ENCODE peak calls at places on chromosomes 3 and 15, in seven cellular contexts. One of them, this sample, is unnamed.

GRCh38 chr15:65476942-65477341 is 40.5 kb downstream of the DPP8 start:
- DNase-seq in CD8-positive, alpha-beta memory T cell: no peak
- DNase-seq in hypothalamus: no peak
- DNase-seq in retina: no peak
- DNase-seq in HTR-8/SVneo: no peak
- DNase-seq in activated T-helper 1 cell treated with anti-CD3 and anti-CD28 coated beads, Interleukin-12 subunit alpha, Interleukin-12 subunit beta, Interleukin-2, Interleukin-4 antibody, amounts not matched to agents 30 ng/mL and 10 ng/mL and 1 ng/mL, durations not matched to agents 14 hours and 24 hours and 36 hours: no peak
- DNase-seq in AG08395: peak; percentile 12
- DNase-seq in this sample: no peak

GRCh38 chr3:193782280-193782654 is 189.3 kb downstream of the OPA1 start:
- DNase-seq in hypothalamus: no peak
- DNase-seq in retina: no peak
- DNase-seq in CD8-positive, alpha-beta memory T cell: no peak
- DNase-seq in AG08395: no peak
- DNase-seq in activated T-helper 1 cell treated with anti-CD3 and anti-CD28 coated beads, Interleukin-12 subunit alpha, Interleukin-12 subunit beta, Interleukin-2, Interleukin-4 antibody, amounts not matched to agents 30 ng/mL and 10 ng/mL and 1 ng/mL, durations not matched to agents 14 hours and 24 hours and 36 hours: no peak
- DNase-seq in HTR-8/SVneo: peak; percentile 67
- DNase-seq in this sample: no peak

GRCh38 chr3:30199096-30199734 is 407.2 kb upstream of the TGFBR2 start:
- DNase-seq in retina: peak; percentile 44
- DNase-seq in activated T-helper 1 cell treated with anti-CD3 and anti-CD28 coated beads, Interleukin-12 subunit alpha, Interleukin-12 subunit beta, Interleukin-2, Interleukin-4 antibody, amounts not matched to agents 30 ng/mL and 10 ng/mL and 1 ng/mL, durations not matched to agents 14 hours and 24 hours and 36 hours: peak; percentile 31
- DNase-seq in CD8-positive, alpha-beta memory T cell: peak; percentile 45
- DNase-seq in hypothalamus: peak; percentile 0
- DNase-seq in AG08395: peak; percentile 49
- DNase-seq in HTR-8/SVneo: peak; percentile 23
- DNase-seq in this sample: peak; percentile 26

GRCh38 chr3:72237679-72238320 is 452.9 kb upstream of the PROK2 start:
- DNase-seq in HTR-8/SVneo: no peak
- DNase-seq in CD8-positive, alpha-beta memory T cell: no peak
- DNase-seq in retina: no peak
- DNase-seq in activated T-helper 1 cell treated with anti-CD3 and anti-CD28 coated beads, Interleukin-12 subunit alpha, Interleukin-12 subunit beta, Interleukin-2, Interleukin-4 antibody, amounts not matched to agents 30 ng/mL and 10 ng/mL and 1 ng/mL, durations not matched to agents 14 hours and 24 hours and 36 hours: no peak
- DNase-seq in AG08395: peak; percentile 61
- DNase-seq in hypothalamus: no peak
- DNase-seq in this sample: no peak

GRCh38 chr3:195566797-195567196 is 16.9 kb downstream of the APOD start:
- DNase-seq in HTR-8/SVneo: peak; percentile 51
- DNase-seq in hypothalamus: no peak
- DNase-seq in AG08395: no peak
- DNase-seq in activated T-helper 1 cell treated with anti-CD3 and anti-CD28 coated beads, Interleukin-12 subunit alpha, Interleukin-12 subunit beta, Interleukin-2, Interleukin-4 antibody, amounts not matched to agents 30 ng/mL and 10 ng/mL and 1 ng/mL, durations not matched to agents 14 hours and 24 hours and 36 hours: no peak
- DNase-seq in retina: no peak
- DNase-seq in CD8-positive, alpha-beta memory T cell: no peak
- DNase-seq in this sample: no peak

GRCh38 chr3:138019288-138020069 is 9.5 kb downstream of the CLDN18 start:
- DNase-seq in HTR-8/SVneo: no peak
- DNase-seq in retina: no peak
- DNase-seq in CD8-positive, alpha-beta memory T cell: no peak
- DNase-seq in hypothalamus: no peak
- DNase-seq in activated T-helper 1 cell treated with anti-CD3 and anti-CD28 coated beads, Interleukin-12 subunit alpha, Interleukin-12 subunit beta, Interleukin-2, Interleukin-4 antibody, amounts not matched to agents 30 ng/mL and 10 ng/mL and 1 ng/mL, durations not matched to agents 14 hours and 24 hours and 36 hours: no peak
- DNase-seq in AG08395: no peak
- DNase-seq in this sample: no peak

GRCh38 chr3:113002676-113003075 is 11.9 kb downstream of the GTPBP8 start:
- DNase-seq in HTR-8/SVneo: no peak
- DNase-seq in CD8-positive, alpha-beta memory T cell: no peak
- DNase-seq in activated T-helper 1 cell treated with anti-CD3 and anti-CD28 coated beads, Interleukin-12 subunit alpha, Interleukin-12 subunit beta, Interleukin-2, Interleukin-4 antibody, amounts not matched to agents 30 ng/mL and 10 ng/mL and 1 ng/mL, durations not matched to agents 14 hours and 24 hours and 36 hours: peak; percentile 44
- DNase-seq in AG08395: no peak
- DNase-seq in hypothalamus: no peak
- DNase-seq in retina: no peak
- DNase-seq in this sample: no peak

GRCh38 chr3:172315401-172316091 is 132.7 kb downstream of the GHSR start:
- DNase-seq in HTR-8/SVneo: peak; percentile 37
- DNase-seq in AG08395: peak; percentile 30
- DNase-seq in activated T-helper 1 cell treated with anti-CD3 and anti-CD28 coated beads, Interleukin-12 subunit alpha, Interleukin-12 subunit beta, Interleukin-2, Interleukin-4 antibody, amounts not matched to agents 30 ng/mL and 10 ng/mL and 1 ng/mL, durations not matched to agents 14 hours and 24 hours and 36 hours: no peak
- DNase-seq in hypothalamus: no peak
- DNase-seq in CD8-positive, alpha-beta memory T cell: no peak
- DNase-seq in retina: no peak
- DNase-seq in this sample: no peak

GRCh38 chr15:97902140-97902780 is 58.2 kb upstream of the ARRDC4 start:
- DNase-seq in activated T-helper 1 cell treated with anti-CD3 and anti-CD28 coated beads, Interleukin-12 subunit alpha, Interleukin-12 subunit beta, Interleukin-2, Interleukin-4 antibody, amounts not matched to agents 30 ng/mL and 10 ng/mL and 1 ng/mL, durations not matched to agents 14 hours and 24 hours and 36 hours: no peak
- DNase-seq in hypothalamus: no peak
- DNase-seq in HTR-8/SVneo: no peak
- DNase-seq in AG08395: peak; percentile 81
- DNase-seq in retina: no peak
- DNase-seq in CD8-positive, alpha-beta memory T cell: no peak
- DNase-seq in this sample: no peak

GRCh38 chr15:65833501-65834220 is 35.6 kb upstream of the RAB11A start:
- DNase-seq in AG08395: no peak
- DNase-seq in hypothalamus: no peak
- DNase-seq in HTR-8/SVneo: no peak
- DNase-seq in CD8-positive, alpha-beta memory T cell: no peak
- DNase-seq in activated T-helper 1 cell treated with anti-CD3 and anti-CD28 coated beads, Interleukin-12 subunit alpha, Interleukin-12 subunit beta, Interleukin-2, Interleukin-4 antibody, amounts not matched to agents 30 ng/mL and 10 ng/mL and 1 ng/mL, durations not matched to agents 14 hours and 24 hours and 36 hours: no peak
- DNase-seq in retina: peak; percentile 59
- DNase-seq in this sample: no peak

GRCh38 chr3:122857019-122857418 is 62.1 kb downstream of the SLC49A4 start:
- DNase-seq in activated T-helper 1 cell treated with anti-CD3 and anti-CD28 coated beads, Interleukin-12 subunit alpha, Interleukin-12 subunit beta, Interleukin-2, Interleukin-4 antibody, amounts not matched to agents 30 ng/mL and 10 ng/mL and 1 ng/mL, durations not matched to agents 14 hours and 24 hours and 36 hours: no peak
- DNase-seq in AG08395: peak; percentile 68
- DNase-seq in CD8-positive, alpha-beta memory T cell: no peak
- DNase-seq in HTR-8/SVneo: no peak
- DNase-seq in retina: no peak
- DNase-seq in hypothalamus: no peak
- DNase-seq in this sample: no peak

GRCh38 chr3:127754411-127755304 is 67.7 kb downstream of the MGLL start:
- DNase-seq in hypothalamus: no peak
- DNase-seq in retina: no peak
- DNase-seq in AG08395: no peak
- DNase-seq in activated T-helper 1 cell treated with anti-CD3 and anti-CD28 coated beads, Interleukin-12 subunit alpha, Interleukin-12 subunit beta, Interleukin-2, Interleukin-4 antibody, amounts not matched to agents 30 ng/mL and 10 ng/mL and 1 ng/mL, durations not matched to agents 14 hours and 24 hours and 36 hours: no peak
- DNase-seq in CD8-positive, alpha-beta memory T cell: no peak
- DNase-seq in HTR-8/SVneo: no peak
- DNase-seq in this sample: no peak

GRCh38 chr3:153462550-153462949 is 300.5 kb downstream of the RAP2B start:
- DNase-seq in hypothalamus: no peak
- DNase-seq in activated T-helper 1 cell treated with anti-CD3 and anti-CD28 coated beads, Interleukin-12 subunit alpha, Interleukin-12 subunit beta, Interleukin-2, Interleukin-4 antibody, amounts not matched to agents 30 ng/mL and 10 ng/mL and 1 ng/mL, durations not matched to agents 14 hours and 24 hours and 36 hours: no peak
- DNase-seq in AG08395: no peak
- DNase-seq in CD8-positive, alpha-beta memory T cell: no peak
- DNase-seq in retina: no peak
- DNase-seq in HTR-8/SVneo: no peak
- DNase-seq in this sample: no peak

This sample was measured in activated T-helper 2 cell treated with anti-CD3 and anti-CD28 coated beads, Interferon-gamma antibody, Interleukin-2, Interleukin-4, amounts not matched to agents 10 μg/mL and 5 μg/mL and 100 μg/mL, durations not matched to agents 14 hours and 24 hours and 36 hours.